ENCODE peak calls at places on chromosomes 11 and 22, in seven cellular contexts. K, M, S, W, E, I and F are unnamed samples.

GRCh38 chr11:37689951-37690350 is 1091.9 kb upstream of the RAG2 start:
- DNase-seq in S (no peak), E (no peak), K (no peak), I (no peak), W (peak; percentile 67), M (no peak), F (no peak)

GRCh38 chr11:102177974-102178631 is 67.9 kb downstream of the YAP1 start:
- DNase-seq in K (no peak), I (peak; percentile 100), M (no peak), E (peak; percentile 6), W (peak; percentile 92), S (peak; percentile 78), F (peak; percentile 93)

GRCh38 chr11:18836415-18836814 is 44.8 kb upstream of the PTPN5 start:
- DNase-seq in E (no peak), I (no peak), K (no peak), M (no peak), W (no peak), S (no peak), F (no peak)

GRCh38 chr11:4202749-4203148 is 108.2 kb downstream of the RRM1 start:
- DNase-seq in E (no peak), I (no peak), M (no peak), K (no peak), S (no peak), W (no peak), F (no peak)

GRCh38 chr11:75445315-75445953 is 12.4 kb upstream of the KLHL35 start:
- DNase-seq in I (no peak), M (no peak), K (no peak), S (peak; percentile 39), E (peak; percentile 92), W (peak; percentile 28), F (no peak)

GRCh38 chr22:49677495-49677889 is 150.2 kb downstream of the BRD1 start:
- DNase-seq in K (no peak), S (no peak), M (no peak), E (no peak), W (no peak), I (no peak), F (no peak)

GRCh38 chr11:11252403-11252802 is 100.6 kb downstream of the CSNK2A3 start:
- DNase-seq in K (no peak), W (no peak), E (no peak), S (no peak), M (no peak), I (no peak), F (no peak)

GRCh38 chr11:81237139-81237538 is 1496.5 kb downstream of the FAM181B start:
- DNase-seq in S (peak; percentile 64), W (peak; percentile 11), I (peak; percentile 40), E (peak; percentile 5), M (no peak), K (no peak), F (no peak)

GRCh38 chr11:30936476-30936875 is 350.3 kb upstream of the MPPED2 start:
- DNase-seq in S (no peak), W (peak; percentile 71), E (no peak), K (no peak), M (no peak), I (no peak), F (no peak)

GRCh38 chr22:45805413-45805812 is 133.8 kb downstream of the ATXN10 start:
- DNase-seq in S (peak; percentile 17), W (peak; percentile 58), K (no peak), M (no peak), I (no peak), E (no peak), F (no peak)

GRCh38 chr11:13983081-13983751 is 20.7 kb downstream of the SPON1 start:
- DNase-seq in S (no peak), M (no peak), K (no peak), W (peak; percentile 76), E (no peak), I (no peak), F (no peak)

GRCh38 chr11:420911-421321 is 6.1 kb upstream of the SIGIRR start:
- DNase-seq in S (no peak), I (no peak), M (no peak), E (no peak), W (no peak), K (no peak), F (no peak)

GRCh38 chr11:83477772-83478171 is 191.6 kb upstream of the CCDC90B start:
- DNase-seq in K (no peak), E (no peak), M (no peak), I (no peak), S (no peak), W (no peak), F (no peak)

GRCh38 chr11:131186629-131187075 is 183.8 kb upstream of the NTM start:
- DNase-seq in K (no peak), E (no peak), S (no peak), I (no peak), W (no peak), M (no peak), F (no peak)

GRCh38 chr11:126992065-126992803 is 8.3 kb downstream of the KIRREL3 start:
- DNase-seq in I (peak; percentile 35), S (peak; percentile 93), W (peak; percentile 100), E (no peak), K (no peak), M (no peak), F (peak; percentile 49)

GRCh38 chr11:130425156-130425555 is 3.3 kb downstream of the ADAMTS8 start:
- DNase-seq in S (no peak), W (no peak), M (no peak), E (no peak), K (no peak), I (peak; percentile 5), F (no peak)

GRCh38 chr11:117072517-117073218 is 25.6 kb downstream of the SIK3 start:
- DNase-seq in I (peak; percentile 98), S (peak; percentile 93), M (no peak), E (no peak), K (no peak), W (peak; percentile 96), F (peak; percentile 74)

GRCh38 chr11:121366970-121367369 is 74.4 kb downstream of the SC5D start:
- DNase-seq in K (no peak), S (no peak), W (no peak), E (no peak), M (no peak), I (no peak), F (no peak)

GRCh38 chr11:24043842-24044241 is 453.0 kb upstream of the LUZP2 start:
- DNase-seq in S (no peak), W (no peak), E (no peak), I (no peak), K (no peak), M (peak; percentile 1), F (no peak)

GRCh38 chr11:95968585-95968984 is 44.7 kb upstream of the MTMR2 start:
- DNase-seq in W (no peak), I (peak; percentile 32), M (no peak), S (no peak), K (no peak), E (no peak), F (no peak)

GRCh38 chr11:69151811-69152210 is 3.9 kb upstream of the SMIM38 start:
- DNase-seq in W (no peak), M (no peak), S (no peak), E (no peak), K (no peak), I (no peak), F (no peak)

GRCh38 chr11:69154938-69155301 is 815 bp upstream of the SMIM38 start:
- DNase-seq in E (no peak), K (no peak), W (no peak), S (no peak), I (no peak), M (no peak), F (no peak)

GRCh38 chr11:69152748-69153446 is 2.8 kb upstream of the SMIM38 start:
- DNase-seq in S (no peak), M (no peak), I (no peak), K (no peak), E (no peak), W (no peak), F (no peak)

GRCh38 chr11:69154211-69154913 is 1.4 kb upstream of the SMIM38 start:
- DNase-seq in I (no peak), E (no peak), S (no peak), W (no peak), K (no peak), M (no peak), F (no peak)

GRCh38 chr11:69153661-69154060 is 2.1 kb upstream of the SMIM38 start:
- DNase-seq in K (no peak), E (no peak), M (no peak), W (peak; percentile 55), I (no peak), S (peak; percentile 20), F (no peak)
- H3K27ac ChIP-seq in K (no peak overlapping the region), E (no peak overlapping the region), M (no peak overlapping the region), W (no peak overlapping the region), I (no peak overlapping the region), S (no peak overlapping the region), F (no peak overlapping the region)

GRCh38 chr11:63769044-63769718 is 606 bp upstream of the ZFTA start:
- DNase-seq in W (peak; percentile 41), M (no peak), K (no peak), I (no peak), S (no peak), E (peak; percentile 83), F (no peak)
- H3K27ac ChIP-seq in W (no peak overlapping the region), M (peak overlapping the region; percentile 69), K (no peak overlapping the region), I (no peak overlapping the region), S (no peak overlapping the region), E (no peak overlapping the region), F (no peak overlapping the region)

GRCh38 chr11:78337554-78337924 is 80.1 kb downstream of the GAB2 start:
- DNase-seq in W (no peak), S (no peak), I (no peak), M (no peak), E (no peak), K (no peak), F (no peak)
- H3K27ac ChIP-seq in W (no peak overlapping the region), S (no peak overlapping the region), I (no peak overlapping the region), M (no peak overlapping the region), E (no peak overlapping the region), K (peak overlapping the region; percentile 27), F (no peak overlapping the region)

DNA sequence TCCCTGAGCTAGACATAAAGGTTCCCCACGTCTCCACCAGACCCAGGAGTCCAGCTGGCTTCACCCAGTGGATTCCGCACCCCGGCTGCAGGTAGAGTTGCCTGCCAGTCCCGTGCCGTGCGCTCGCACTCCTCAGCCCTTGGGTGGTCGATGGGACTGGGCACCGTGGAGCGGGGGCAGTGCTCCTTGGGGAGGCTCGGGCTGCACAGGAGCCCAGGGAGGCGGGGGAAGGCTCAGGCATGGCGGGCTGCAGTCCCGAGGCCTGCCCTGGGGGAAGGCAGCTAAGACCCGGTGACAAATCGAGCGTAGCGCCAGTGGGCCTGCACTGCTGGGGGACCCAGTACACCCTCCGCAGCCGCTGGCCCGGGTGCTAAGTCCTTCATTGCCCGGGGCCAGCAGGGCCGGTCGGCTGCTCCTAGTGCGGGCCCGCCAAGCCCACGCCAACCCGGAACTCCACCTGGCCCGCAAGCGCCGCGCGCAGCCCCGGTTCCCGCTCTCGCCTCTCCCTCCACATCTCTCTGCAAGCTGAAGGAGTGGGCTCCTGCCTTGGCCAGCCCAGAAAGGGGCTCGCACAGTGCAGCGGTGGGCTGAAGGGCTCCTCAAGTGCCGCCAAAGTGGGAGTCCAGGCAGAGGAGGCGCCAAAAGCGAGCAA is 9.5 kb upstream of the TREH start:
- DNase-seq in M (no peak), W (no peak), I (peak; percentile 23), K (no peak), E (no peak), S (no peak), F (no peak)
- H3K27ac ChIP-seq in M (no peak overlapping the region), W (no peak overlapping the region), I (no peak overlapping the region), K (peak overlapping the region; percentile 98), E (no peak overlapping the region), S (no peak overlapping the region), F (no peak overlapping the region)

GRCh38 chr11:65556470-65557279 is 1.5 kb downstream of the LTBP3 start:
- DNase-seq in E (no peak), S (no peak), I (no peak), K (no peak), W (no peak), M (no peak), F (no peak)
- H3K27ac ChIP-seq in E (peak overlapping the region; percentile 97), S (peak overlapping the region; percentile 89), I (peak overlapping the region; percentile 63), K (peak overlapping the region; percentile 96), W (peak overlapping the region; percentile 68), M (no peak overlapping the region), F (peak overlapping the region; percentile 87)